ENCODE peak calls at places on chromosomes 1 and 21, in nine cellular contexts. One of them, this sample, is unnamed.

GRCh38 chr21:45301521-45302081 is 13.9 kb upstream of the POFUT2 start:
- DNase-seq in prostate gland: no peak
- DNase-seq in heart left ventricle: no peak
- DNase-seq in thoracic aorta: no peak
- DNase-seq in heart right ventricle: no peak
- DNase-seq in lower lobe of right lung: peak; percentile 35
- DNase-seq in suprapubic skin: peak; percentile 55
- DNase-seq in ovary: no peak
- DNase-seq in body of pancreas: no peak
- DNase-seq in this sample: no peak

GRCh38 chr1:221234821-221235220 is 355.6 kb downstream of the HLX start:
- DNase-seq in prostate gland: no peak
- DNase-seq in heart left ventricle: no peak
- DNase-seq in thoracic aorta: no peak
- DNase-seq in heart right ventricle: no peak
- DNase-seq in lower lobe of right lung: no peak
- DNase-seq in suprapubic skin: no peak
- DNase-seq in ovary: no peak
- DNase-seq in body of pancreas: no peak
- DNase-seq in this sample: no peak

GRCh38 chr1:5944069-5944847 is 48.0 kb downstream of the NPHP4 start:
- DNase-seq in prostate gland: no peak
- DNase-seq in heart left ventricle: no peak
- DNase-seq in thoracic aorta: no peak
- DNase-seq in heart right ventricle: no peak
- DNase-seq in lower lobe of right lung: no peak
- DNase-seq in suprapubic skin: no peak
- DNase-seq in ovary: no peak
- DNase-seq in body of pancreas: no peak
- DNase-seq in this sample: peak; percentile 9

GRCh38 chr1:178057863-178058576 is 35.9 kb upstream of the RASAL2 start:
- DNase-seq in prostate gland: no peak
- DNase-seq in heart left ventricle: peak; percentile 79
- DNase-seq in thoracic aorta: no peak
- DNase-seq in heart right ventricle: peak; percentile 77
- DNase-seq in lower lobe of right lung: no peak
- DNase-seq in suprapubic skin: no peak
- DNase-seq in ovary: peak; percentile 67
- DNase-seq in body of pancreas: no peak
- DNase-seq in this sample: peak; percentile 85

GRCh38 chr21:16532841-16533240 is 803.1 kb downstream of the USP25 start:
- DNase-seq in prostate gland: no peak
- DNase-seq in heart left ventricle: no peak
- DNase-seq in thoracic aorta: no peak
- DNase-seq in heart right ventricle: no peak
- DNase-seq in lower lobe of right lung: no peak
- DNase-seq in suprapubic skin: no peak
- DNase-seq in ovary: no peak
- DNase-seq in body of pancreas: no peak
- DNase-seq in this sample: no peak

GRCh38 chr1:166740668-166741276 is 98.5 kb upstream of the POGK start:
- DNase-seq in prostate gland: no peak
- DNase-seq in heart left ventricle: no peak
- DNase-seq in thoracic aorta: no peak
- DNase-seq in heart right ventricle: no peak
- DNase-seq in lower lobe of right lung: no peak
- DNase-seq in suprapubic skin: no peak
- DNase-seq in ovary: no peak
- DNase-seq in body of pancreas: no peak
- DNase-seq in this sample: no peak

GRCh38 chr1:115782571-115783281 is 14.2 kb upstream of the CASQ2 start:
- DNase-seq in prostate gland: peak; percentile 32
- DNase-seq in heart left ventricle: no peak
- DNase-seq in thoracic aorta: no peak
- DNase-seq in heart right ventricle: no peak
- DNase-seq in lower lobe of right lung: no peak
- DNase-seq in suprapubic skin: no peak
- DNase-seq in ovary: no peak
- DNase-seq in body of pancreas: no peak
- DNase-seq in this sample: no peak

GRCh38 chr1:221711156-221711577 is 30.7 kb downstream of the DUSP10 start:
- DNase-seq in prostate gland: no peak
- DNase-seq in heart left ventricle: no peak
- DNase-seq in thoracic aorta: no peak
- DNase-seq in heart right ventricle: no peak
- DNase-seq in lower lobe of right lung: no peak
- DNase-seq in suprapubic skin: no peak
- DNase-seq in ovary: no peak
- DNase-seq in body of pancreas: no peak
- DNase-seq in this sample: no peak

GRCh38 chr1:79859212-79859948 is 852.9 kb upstream of the ADGRL4 start:
- DNase-seq in prostate gland: no peak
- DNase-seq in heart left ventricle: no peak
- DNase-seq in thoracic aorta: no peak
- DNase-seq in heart right ventricle: no peak
- DNase-seq in lower lobe of right lung: no peak
- DNase-seq in suprapubic skin: no peak
- DNase-seq in ovary: no peak
- DNase-seq in body of pancreas: no peak
- DNase-seq in this sample: no peak

GRCh38 chr1:17631410-17631809 is 91.9 kb downstream of the ARHGEF10L start:
- DNase-seq in prostate gland: no peak
- DNase-seq in heart left ventricle: no peak
- DNase-seq in thoracic aorta: no peak
- DNase-seq in heart right ventricle: no peak
- DNase-seq in lower lobe of right lung: no peak
- DNase-seq in suprapubic skin: no peak
- DNase-seq in ovary: no peak
- DNase-seq in body of pancreas: no peak
- DNase-seq in this sample: no peak

GRCh38 chr1:34213976-34214375 is 37.3 kb downstream of the C1orf94 start:
- DNase-seq in prostate gland: no peak
- DNase-seq in heart left ventricle: no peak
- DNase-seq in thoracic aorta: no peak
- DNase-seq in heart right ventricle: no peak
- DNase-seq in lower lobe of right lung: no peak
- DNase-seq in suprapubic skin: no peak
- DNase-seq in ovary: no peak
- DNase-seq in body of pancreas: no peak
- DNase-seq in this sample: no peak

GRCh38 chr1:108816049-108816882 is 40.6 kb downstream of the AKNAD1 start:
- DNase-seq in prostate gland: no peak
- DNase-seq in heart left ventricle: peak; percentile 73
- DNase-seq in thoracic aorta: peak; percentile 19
- DNase-seq in heart right ventricle: peak; percentile 82
- DNase-seq in lower lobe of right lung: peak; percentile 55
- DNase-seq in suprapubic skin: peak; percentile 88
- DNase-seq in ovary: peak; percentile 86
- DNase-seq in body of pancreas: peak; percentile 80
- DNase-seq in this sample: peak; percentile 68

GRCh38 chr1:22658385-22659163 is 5.5 kb downstream of the C1QB start:
- DNase-seq in prostate gland: no peak
- DNase-seq in heart left ventricle: no peak
- DNase-seq in thoracic aorta: no peak
- DNase-seq in heart right ventricle: no peak
- DNase-seq in lower lobe of right lung: no peak
- DNase-seq in suprapubic skin: no peak
- DNase-seq in ovary: no peak
- DNase-seq in body of pancreas: no peak
- DNase-seq in this sample: no peak

GRCh38 chr1:228542376-228542775 is 55.2 kb downstream of the RNF187 start:
- DNase-seq in prostate gland: no peak
- DNase-seq in heart left ventricle: no peak
- DNase-seq in thoracic aorta: no peak
- DNase-seq in heart right ventricle: no peak
- DNase-seq in lower lobe of right lung: no peak
- DNase-seq in suprapubic skin: no peak
- DNase-seq in ovary: peak; percentile 1
- DNase-seq in body of pancreas: no peak
- DNase-seq in this sample: no peak

GRCh38 chr1:3772715-3773571 is at the start of gene SMIM1:
- DNase-seq in prostate gland: no peak
- DNase-seq in heart left ventricle: no peak
- DNase-seq in thoracic aorta: no peak
- DNase-seq in heart right ventricle: no peak
- DNase-seq in lower lobe of right lung: peak; percentile 62
- DNase-seq in suprapubic skin: no peak
- DNase-seq in ovary: peak; percentile 39
- DNase-seq in body of pancreas: no peak
- DNase-seq in this sample: peak; percentile 43

GRCh38 chr1:115322631-115323030 is 15.4 kb downstream of the NGF start:
- DNase-seq in prostate gland: no peak
- DNase-seq in heart left ventricle: no peak
- DNase-seq in thoracic aorta: no peak
- DNase-seq in heart right ventricle: no peak
- DNase-seq in lower lobe of right lung: no peak
- DNase-seq in suprapubic skin: no peak
- DNase-seq in ovary: no peak
- DNase-seq in body of pancreas: no peak
- DNase-seq in this sample: no peak

GRCh38 chr1:208988811-208989222 is 594.7 kb upstream of the CAMK1G start:
- DNase-seq in prostate gland: no peak
- DNase-seq in heart left ventricle: peak; percentile 28
- DNase-seq in thoracic aorta: no peak
- DNase-seq in heart right ventricle: peak; percentile 31
- DNase-seq in lower lobe of right lung: no peak
- DNase-seq in suprapubic skin: no peak
- DNase-seq in ovary: no peak
- DNase-seq in body of pancreas: no peak
- DNase-seq in this sample: no peak

GRCh38 chr21:35520869-35521268 is 471.8 kb upstream of the RUNX1 start:
- DNase-seq in prostate gland: no peak
- DNase-seq in heart left ventricle: no peak
- DNase-seq in thoracic aorta: no peak
- DNase-seq in heart right ventricle: no peak
- DNase-seq in lower lobe of right lung: no peak
- DNase-seq in suprapubic skin: no peak
- DNase-seq in ovary: no peak
- DNase-seq in body of pancreas: no peak
- DNase-seq in this sample: no peak
- H3K27ac ChIP-seq in prostate gland: no peak overlapping the region
- H3K27ac ChIP-seq in heart left ventricle: no peak overlapping the region
- H3K27ac ChIP-seq in thoracic aorta: no peak overlapping the region
- H3K27ac ChIP-seq in heart right ventricle: no peak overlapping the region
- H3K27ac ChIP-seq in lower lobe of right lung: no peak overlapping the region
- H3K27ac ChIP-seq in suprapubic skin: no peak overlapping the region
- H3K27ac ChIP-seq in ovary: no peak overlapping the region
- H3K27ac ChIP-seq in body of pancreas: no peak overlapping the region
- H3K27ac ChIP-seq in this sample: no peak overlapping the region

GRCh38 chr1:28392027-28392652 is 22.6 kb downstream of the PHACTR4 start:
- DNase-seq in prostate gland: no peak
- DNase-seq in heart left ventricle: no peak
- DNase-seq in thoracic aorta: no peak
- DNase-seq in heart right ventricle: no peak
- DNase-seq in lower lobe of right lung: no peak
- DNase-seq in suprapubic skin: no peak
- DNase-seq in ovary: no peak
- DNase-seq in body of pancreas: no peak
- DNase-seq in this sample: no peak
- H3K4me1 ChIP-seq in prostate gland: no peaks in the 10 kb centered on the region
- H3K4me1 ChIP-seq in heart left ventricle: no peaks in the 10 kb centered on the region
- H3K4me1 ChIP-seq in thoracic aorta: no peaks in the 10 kb centered on the region
- H3K4me1 ChIP-seq in heart right ventricle: no peaks in the 10 kb centered on the region
- H3K4me1 ChIP-seq in lower lobe of right lung: no peaks in the 10 kb centered on the region
- H3K4me1 ChIP-seq in suprapubic skin: no peaks in the 10 kb centered on the region
- H3K4me1 ChIP-seq in ovary: peaks cover 4% of the 10 kb centered on the region
- H3K4me1 ChIP-seq in body of pancreas: peaks cover 5% of the 10 kb centered on the region
- H3K4me1 ChIP-seq in this sample: no peaks in the 10 kb centered on the region

DNA sequence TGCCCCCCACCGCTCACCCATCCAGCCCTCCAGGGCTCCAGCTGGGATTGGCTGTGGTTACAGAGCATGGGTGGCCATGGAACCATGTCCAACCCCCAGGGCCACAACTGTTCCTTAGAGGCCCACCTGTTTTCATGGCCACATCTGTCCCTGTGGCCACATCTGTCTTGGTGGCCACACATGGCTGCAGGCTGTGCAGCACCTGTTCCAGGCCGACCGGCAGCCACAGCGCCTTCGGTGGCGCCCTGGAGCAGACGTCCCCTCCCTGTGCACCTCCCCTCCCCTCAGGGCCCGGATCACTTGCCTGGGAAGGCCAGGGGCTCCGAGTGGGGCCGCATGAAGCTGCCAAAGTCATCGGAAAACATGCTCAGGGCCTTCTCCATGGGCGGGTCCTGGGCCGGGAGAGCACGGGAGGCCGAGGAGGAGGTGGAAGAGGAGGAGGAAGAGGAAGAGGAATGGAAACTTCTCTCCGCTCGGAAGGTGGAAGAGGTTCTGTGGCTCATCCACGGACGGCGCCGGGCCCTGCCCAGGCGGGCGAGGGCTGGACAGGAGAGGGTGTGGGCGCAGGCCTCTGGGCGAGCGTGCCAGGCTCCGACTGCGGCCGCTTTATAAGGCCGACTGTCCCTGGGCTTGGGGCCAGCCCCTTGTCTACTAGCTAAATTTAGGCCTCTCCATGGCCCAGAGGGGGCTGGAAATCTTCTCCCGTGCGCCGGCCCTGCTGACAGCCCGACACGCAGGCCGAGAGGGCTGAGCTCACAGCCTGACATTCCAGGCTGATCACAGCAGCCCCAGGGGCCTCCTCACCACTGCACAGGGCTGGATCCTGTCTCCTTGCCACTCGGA is at the start of gene HSPB7:
- DNase-seq in prostate gland: peak; percentile 36
- DNase-seq in heart left ventricle: peak; percentile 91
- DNase-seq in thoracic aorta: peak; percentile 65
- DNase-seq in heart right ventricle: peak; percentile 90
- DNase-seq in lower lobe of right lung: peak; percentile 69
- DNase-seq in suprapubic skin: peak; percentile 82
- DNase-seq in ovary: peak; percentile 91
- DNase-seq in body of pancreas: peak; percentile 37
- DNase-seq in this sample: peak; percentile 87
- H3K4me3 ChIP-seq in prostate gland: no peak within 1 kb of the TSS
- H3K4me3 ChIP-seq in heart left ventricle: peak within 1 kb of the TSS; percentile 65
- H3K4me3 ChIP-seq in thoracic aorta: peak within 1 kb of the TSS; percentile 83
- H3K4me3 ChIP-seq in heart right ventricle: peak within 1 kb of the TSS; percentile 72
- H3K4me3 ChIP-seq in lower lobe of right lung: peak within 1 kb of the TSS; percentile 37
- H3K4me3 ChIP-seq in suprapubic skin: peak within 1 kb of the TSS; percentile 8
- H3K4me3 ChIP-seq in ovary: peak within 1 kb of the TSS; percentile 37
- H3K4me3 ChIP-seq in body of pancreas: no peak within 1 kb of the TSS
- H3K4me3 ChIP-seq in this sample: no peak within 1 kb of the TSS

DNA sequence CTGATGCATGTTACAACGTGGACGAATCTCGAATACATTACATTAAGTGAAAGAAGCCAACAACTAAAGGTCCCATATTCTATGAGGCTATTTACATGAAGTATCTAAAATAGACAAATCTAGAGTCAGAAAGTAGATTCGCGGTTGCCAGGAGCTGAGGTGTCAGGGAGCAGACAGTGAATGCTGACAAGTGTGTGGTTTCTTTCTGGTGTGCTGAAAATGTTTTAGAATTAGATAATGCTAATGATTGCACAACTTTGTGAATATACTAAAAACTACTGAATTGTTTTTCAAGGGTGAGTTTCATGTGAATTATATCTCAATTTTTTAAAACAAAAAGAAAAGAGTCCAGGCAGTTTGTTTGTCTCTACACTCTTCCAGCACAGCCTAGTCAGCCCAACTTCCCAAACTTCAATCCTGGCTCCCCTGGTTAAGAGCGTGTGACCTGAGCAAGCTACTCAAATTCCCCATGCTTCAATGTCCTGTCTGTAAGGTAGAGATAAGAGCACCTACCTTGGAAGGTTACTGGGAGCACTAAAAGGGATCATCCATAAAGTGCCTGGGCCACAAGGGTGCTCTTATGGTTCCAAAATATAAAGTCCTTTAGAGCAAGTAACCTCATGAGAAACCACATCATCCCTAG is 20.9 kb downstream of the HLCS start:
- DNase-seq in prostate gland: no peak
- DNase-seq in heart left ventricle: no peak
- DNase-seq in thoracic aorta: no peak
- DNase-seq in heart right ventricle: no peak
- DNase-seq in lower lobe of right lung: no peak
- DNase-seq in suprapubic skin: no peak
- DNase-seq in ovary: no peak
- DNase-seq in body of pancreas: no peak
- DNase-seq in this sample: no peak
- H3K27ac ChIP-seq in prostate gland: no peak overlapping the region
- H3K27ac ChIP-seq in heart left ventricle: no peak overlapping the region
- H3K27ac ChIP-seq in thoracic aorta: no peak overlapping the region
- H3K27ac ChIP-seq in heart right ventricle: no peak overlapping the region
- H3K27ac ChIP-seq in lower lobe of right lung: no peak overlapping the region
- H3K27ac ChIP-seq in suprapubic skin: no peak overlapping the region
- H3K27ac ChIP-seq in ovary: no peak overlapping the region
- H3K27ac ChIP-seq in body of pancreas: no peak overlapping the region
- H3K27ac ChIP-seq in this sample: no peak overlapping the region

This sample was measured in testis.